ENCODE peak calls at places on chromosomes 11 and 22, in four cellular contexts. D is PC-9, J is tibial artery, F is MM.1S. B is an unnamed sample.

GRCh38 chr11:11813288-11813962 is 28.3 kb upstream of the USP47 start:
- DNase-seq in J (peak), F (no peak), D (peak), B (peak)

GRCh38 chr11:59429924-59430516 is 3.8 kb upstream of the OR5A2 start:
- DNase-seq in F (peak), J (no peak), D (peak), B (peak)

GRCh38 chr11:73814812-73815211 is 27.1 kb downstream of the MRPL48 start:
- DNase-seq in D (no peak), J (no peak), F (no peak), B (no peak)

GRCh38 chr22:49371325-49372110 is 456.2 kb downstream of the BRD1 start:
- DNase-seq in F (no peak), J (peak), D (no peak), B (no peak)

GRCh38 chr11:82080160-82080559 is 653.5 kb downstream of the FAM181B start:
- DNase-seq in F (no peak), D (no peak), J (no peak), B (peak)

GRCh38 chr11:86869966-86870570 is 69.7 kb downstream of the PRSS23 start:
- DNase-seq in D (peak), F (peak), J (peak), B (peak)

GRCh38 chr11:2919837-2920236 is 9.4 kb downstream of the PHLDA2 start:
- DNase-seq in J (no peak), F (no peak), D (no peak), B (no peak)

GRCh38 chr11:77165066-77165465 is 37.0 kb downstream of the MYO7A start:
- DNase-seq in D (no peak), F (no peak), J (no peak), B (no peak)

GRCh38 chr11:95638501-95638900 is 151.1 kb downstream of the FAM76B start:
- DNase-seq in F (no peak), D (no peak), J (no peak), B (no peak)

GRCh38 chr22:49724893-49725489 is 102.7 kb downstream of the BRD1 start:
- DNase-seq in J (no peak), F (peak), D (peak), B (peak)

GRCh38 chr22:44170470-44170869 is 10.3 kb upstream of the PARVG start:
- DNase-seq in F (no peak), D (no peak), J (no peak), B (no peak)

GRCh38 chr11:101867951-101868350 is 46.9 kb upstream of the CEP126 start:
- DNase-seq in J (no peak), F (no peak), D (no peak), B (no peak)

GRCh38 chr11:20373568-20374209 is 10.2 kb downstream of the HTATIP2 start:
- DNase-seq in F (no peak), J (no peak), D (no peak), B (no peak)

GRCh38 chr11:119741369-119742262 is 12.6 kb upstream of the NECTIN1 start:
- DNase-seq in D (peak), F (peak), J (no peak), B (peak)

GRCh38 chr11:77131560-77131959 is 3.5 kb downstream of the MYO7A start:
- DNase-seq in J (no peak), F (no peak), D (no peak), B (no peak)

GRCh38 chr11:61375709-61376108 is 13.5 kb downstream of the TMEM138 start:
- DNase-seq in F (no peak), D (no peak), J (no peak), B (no peak)

GRCh38 chr11:47950396-47950795 is 30.0 kb upstream of the PTPRJ start:
- DNase-seq in F (peak), J (no peak), D (no peak), B (no peak)

DNA sequence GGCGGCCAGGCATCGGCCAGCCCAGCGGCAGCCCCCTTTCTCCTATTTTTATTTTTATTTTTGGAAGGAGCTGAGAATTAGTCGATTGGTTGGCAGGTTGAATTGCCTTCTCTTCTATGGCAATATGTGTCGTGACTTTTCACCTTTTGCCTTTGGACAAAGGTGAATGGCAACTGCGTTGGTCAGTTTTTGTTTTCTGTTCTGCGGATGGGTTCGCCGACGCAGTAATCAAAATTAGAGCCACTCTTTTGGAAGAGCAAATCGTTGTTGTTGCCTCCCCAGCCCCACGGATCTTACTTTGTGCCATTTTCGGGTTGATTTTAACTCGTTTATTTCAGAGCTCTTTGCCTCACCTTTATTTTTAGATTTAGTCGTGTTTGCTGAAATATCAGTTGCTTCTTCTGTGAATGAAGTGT is 1.5 kb downstream of the CECR2 start:
- DNase-seq in D (no peak), J (no peak), F (no peak), B (no peak)
- H3K4me3 ChIP-seq in D (no peak), J (peak), F (no peak), B (no peak)

GRCh38 chr22:31951201-31952093 is 7.1 kb downstream of the YWHAH start:
- DNase-seq in D (no peak), F (no peak), J (no peak), B (no peak)

GRCh38 chr22:31950226-31950625 is 5.9 kb downstream of the YWHAH start:
- DNase-seq in J (peak), D (no peak), F (no peak), B (no peak)

GRCh38 chr22:31953251-31953650 is 8.9 kb downstream of the YWHAH start:
- DNase-seq in J (no peak), F (no peak), D (no peak), B (no peak)

GRCh38 chr22:31952459-31952858 is 8.1 kb downstream of the YWHAH start:
- DNase-seq in F (no peak), J (no peak), D (no peak), B (peak)

GRCh38 chr22:31952094-31952401 is 7.7 kb downstream of the YWHAH start:
- DNase-seq in F (no peak), D (no peak), J (no peak), B (no peak)
- TF ChIP-seq CTCF in F (no peak), D (no peak), J (no peak), B (peak)

GRCh38 chr11:33829430-33830141 is 55.3 kb upstream of the FBXO3 start:
- DNase-seq in F (peak), D (peak), J (no peak), B (peak)
- H3K4me3 ChIP-seq in F (peak), D (peak), J (peak), B (peak)

GRCh38 chr11:125064070-125064469 is 965 bp downstream of the SLC37A2 start:
- DNase-seq in F (no peak), J (no peak), D (no peak), B (no peak)

GRCh38 chr11:125062196-125062930 is 742 bp upstream of the SLC37A2 start:
- DNase-seq in J (no peak), D (no peak), F (no peak), B (no peak)

GRCh38 chr11:125061237-125061636 is 1.9 kb upstream of the SLC37A2 start:
- DNase-seq in D (no peak), J (no peak), F (no peak), B (no peak)

GRCh38 chr11:125063429-125064043 is 431 bp downstream of the SLC37A2 start:
- DNase-seq in J (no peak), D (no peak), F (no peak), B (no peak)

DNA sequence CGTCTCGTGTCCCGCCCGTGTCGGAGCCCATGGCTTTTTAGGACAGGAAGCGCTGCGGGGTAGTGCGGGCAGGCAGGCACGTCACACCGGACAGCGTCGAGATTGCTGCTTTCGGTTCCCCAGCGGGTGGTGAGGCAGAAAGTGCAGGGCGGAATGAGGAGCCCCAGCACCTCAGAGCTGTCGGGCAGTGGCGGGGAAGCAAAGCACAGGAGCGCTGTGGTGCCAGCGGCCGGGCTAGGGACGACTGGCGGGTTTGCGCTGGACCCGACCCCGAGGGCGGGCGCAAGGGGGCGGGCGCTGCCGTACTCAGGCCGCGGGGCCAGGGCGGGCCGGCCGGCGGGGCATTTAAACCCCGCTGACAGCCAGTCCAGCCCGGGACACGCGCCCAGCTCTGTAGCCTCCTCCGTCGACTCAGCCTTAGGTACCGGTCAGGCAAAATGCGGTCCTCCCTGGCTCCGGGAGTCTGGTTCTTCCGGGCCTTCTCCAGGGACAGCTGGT is at the start of gene SLC37A2:
- DNase-seq in D (peak), J (peak), F (peak), B (peak)
- TF ChIP-seq CTCF in D (no peak), J (no peak), F (peak), B (no peak)

DNA sequence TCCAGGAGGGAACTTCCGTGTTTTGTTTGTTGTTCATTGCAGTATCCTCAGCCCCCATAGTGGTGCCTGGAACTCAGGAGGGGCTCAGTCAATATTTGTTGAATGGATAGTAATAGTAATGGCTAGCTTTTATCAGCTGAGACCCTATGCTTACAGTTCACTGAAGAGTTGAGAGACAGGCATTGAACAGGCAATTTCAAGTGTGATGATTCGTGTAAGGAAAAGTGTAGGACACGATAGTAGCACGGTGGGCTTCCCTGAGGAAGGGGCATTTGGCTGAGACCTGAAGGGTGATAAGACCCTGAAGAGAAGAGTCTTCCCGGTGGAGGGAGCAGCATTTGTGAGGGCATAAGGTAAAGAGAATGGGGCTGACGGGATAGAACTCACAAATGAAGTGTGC is 159.3 kb downstream of the COMMD9 start:
- DNase-seq in F (no peak), D (no peak), J (no peak), B (no peak)
- H3K4me3 ChIP-seq in F (no peak), D (no peak), J (no peak), B (no peak)

DNA sequence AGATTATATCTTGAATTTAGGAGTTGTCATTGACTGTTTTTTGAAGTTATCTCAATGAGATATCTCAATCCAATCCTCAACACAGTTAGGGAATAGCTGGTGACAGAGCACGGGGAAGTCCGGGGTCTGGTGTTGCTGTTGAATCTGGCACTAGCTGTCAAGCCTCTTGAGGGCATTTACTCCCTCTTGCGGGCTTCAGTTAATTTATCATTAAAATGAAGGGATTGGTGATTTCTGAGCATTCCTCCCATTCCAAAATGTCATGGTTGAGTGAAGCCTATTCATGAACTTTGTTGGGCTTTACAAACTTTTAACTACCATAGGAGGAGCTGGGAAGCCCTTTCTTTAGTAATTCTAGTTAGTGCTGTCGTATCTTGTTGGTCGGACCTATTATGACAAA is 40.2 kb downstream of the UVRAG start:
- DNase-seq in J (no peak), F (no peak), D (no peak), B (no peak)
- TF ChIP-seq CTCF in J (no peak), F (no peak), D (no peak), B (no peak)

DNA sequence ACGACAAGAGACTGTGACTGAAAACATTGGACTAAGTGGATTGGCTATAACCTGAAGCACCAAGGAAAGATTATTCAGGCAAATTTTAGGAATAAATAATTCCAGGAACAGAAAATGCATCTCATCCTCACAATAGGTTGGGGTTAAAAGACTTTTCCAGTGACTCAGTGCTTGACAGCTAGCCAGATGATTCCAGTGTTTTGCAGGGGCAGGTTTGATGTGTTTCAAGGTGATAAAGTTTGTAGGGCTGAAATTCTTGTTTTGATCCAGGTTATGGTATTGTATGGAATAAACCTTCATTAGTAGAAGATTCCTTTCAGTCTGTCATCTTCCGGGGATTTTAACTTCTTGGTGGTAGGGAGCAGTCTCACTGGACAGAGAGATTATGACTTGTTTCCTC is 2.3 kb downstream of the EXT2 start:
- DNase-seq in J (no peak), D (no peak), F (no peak), B (no peak)
- H3K4me3 ChIP-seq in J (no peak), D (no peak), F (no peak), B (no peak)

B was measured in fibroblast of villous mesenchyme.